ENCODE peak calls at places on chromosomes 6 and 20, in eight cellular contexts. L is tibial artery, D is H1, W is IMR-90, T is cardiac fibroblast, H is HL-60, Z is astrocyte of the spinal cord, I is tibial nerve. U is an unnamed sample.

GRCh38 chr6:22024004-22024403 is 272.8 kb downstream of the PRL start:
- DNase-seq in L (no peak), D (no peak), W (no peak), T (no peak), H (no peak), Z (no peak), I (no peak), U (no peak)

GRCh38 chr20:45783656-45784294 is 7.9 kb downstream of the WFDC3 start:
- DNase-seq in L (no peak), D (no peak), W (no peak), T (peak), H (no peak), Z (peak), I (no peak), U (peak)

GRCh38 chr6:168886964-168887363 is 366.7 kb downstream of the THBS2 start:
- DNase-seq in L (no peak), D (no peak), W (no peak), T (no peak), H (no peak), Z (no peak), I (no peak), U (no peak)

GRCh38 chr6:4446982-4447381 is 311.6 kb upstream of the ECI2 start:
- DNase-seq in L (no peak), D (no peak), W (peak), T (peak), H (no peak), Z (peak), I (no peak), U (no peak)

GRCh38 chr20:22816016-22816415 is 219.1 kb upstream of the SSTR4 start:
- DNase-seq in L (no peak), D (no peak), W (no peak), T (no peak), H (no peak), Z (no peak), I (no peak), U (no peak)

GRCh38 chr6:133376743-133377142 is 135.6 kb downstream of the EYA4 start:
- DNase-seq in L (no peak), D (no peak), W (no peak), T (no peak), H (no peak), Z (no peak), I (no peak), U (no peak)

GRCh38 chr6:34243131-34243771 is 5.6 kb downstream of the SMIM29 start:
- DNase-seq in L (peak), D (no peak), W (peak), T (no peak), H (no peak), Z (peak), I (no peak), U (peak)

GRCh38 chr20:24138126-24138857 is 149.7 kb upstream of the GGTLC1 start:
- DNase-seq in L (no peak), D (no peak), W (no peak), T (no peak), H (no peak), Z (no peak), I (no peak), U (no peak)

GRCh38 chr6:82067021-82067420 is 180.5 kb downstream of the IBTK start:
- DNase-seq in L (no peak), D (no peak), W (peak), T (peak), H (peak), Z (no peak), I (no peak), U (no peak)

GRCh38 chr6:13538084-13538483 is 36.3 kb upstream of the SIRT5 start:
- DNase-seq in L (no peak), D (no peak), W (peak), T (peak), H (no peak), Z (peak), I (no peak), U (peak)

GRCh38 chr20:46699651-46700359 is 9.6 kb upstream of the SLC2A10 start:
- DNase-seq in L (no peak), D (no peak), W (peak), T (peak), H (no peak), Z (no peak), I (no peak), U (peak)

GRCh38 chr20:13294522-13294921 is 73.4 kb downstream of the ISM1 start:
- DNase-seq in L (no peak), D (no peak), W (no peak), T (no peak), H (no peak), Z (no peak), I (no peak), U (no peak)

GRCh38 chr6:39157511-39157910 is 42.5 kb upstream of the SAYSD1 start:
- DNase-seq in L (no peak), D (no peak), W (no peak), T (no peak), H (no peak), Z (no peak), I (no peak), U (no peak)

GRCh38 chr20:53656653-53657288 is 63.1 kb upstream of the ZNF217 start:
- DNase-seq in L (no peak), D (no peak), W (peak), T (peak), H (no peak), Z (peak), I (no peak), U (peak)

GRCh38 chr6:98875375-98875774 is 41.0 kb downstream of the POU3F2 start:
- DNase-seq in L (no peak), D (no peak), W (no peak), T (no peak), H (no peak), Z (no peak), I (no peak), U (no peak)

GRCh38 chr6:5179917-5180316 is 80.8 kb downstream of the LYRM4 start:
- DNase-seq in L (no peak), D (no peak), W (peak), T (no peak), H (no peak), Z (no peak), I (no peak), U (no peak)

GRCh38 chr6:167811689-167812487 is 14.8 kb upstream of the AFDN start:
- DNase-seq in L (no peak), D (peak), W (no peak), T (peak), H (no peak), Z (no peak), I (no peak), U (no peak)

GRCh38 chr6:49457771-49458170 is 5.3 kb downstream of the MMUT start:
- DNase-seq in L (no peak), D (no peak), W (peak), T (no peak), H (no peak), Z (peak), I (no peak), U (no peak)

GRCh38 chr6:49454787-49455709 is 8.0 kb downstream of the MMUT start:
- DNase-seq in L (no peak), D (no peak), W (no peak), T (no peak), H (no peak), Z (no peak), I (no peak), U (no peak)

GRCh38 chr6:49453221-49453620 is 9.8 kb downstream of the MMUT start:
- DNase-seq in L (no peak), D (no peak), W (no peak), T (peak), H (no peak), Z (peak), I (no peak), U (peak)
- TF ChIP-seq CTCF in L (no peak), D (no peak), W (peak), T (peak), H (no peak), Z (peak), I (peak), U (peak)

GRCh38 chr6:46821348-46821992 is 28.3 kb downstream of the MEP1A start:
- DNase-seq in L (no peak), D (no peak), W (no peak), T (no peak), H (peak), Z (no peak), I (no peak), U (peak)

GRCh38 chr6:46815130-46815529 is 21.9 kb downstream of the MEP1A start:
- DNase-seq in L (no peak), D (no peak), W (no peak), T (no peak), H (no peak), Z (no peak), I (no peak), U (peak)

GRCh38 chr6:46819561-46819960 is 26.4 kb downstream of the MEP1A start:
- DNase-seq in L (no peak), D (no peak), W (no peak), T (no peak), H (no peak), Z (no peak), I (no peak), U (no peak)

GRCh38 chr6:46816626-46817025 is 23.4 kb downstream of the MEP1A start:
- DNase-seq in L (no peak), D (no peak), W (no peak), T (no peak), H (no peak), Z (no peak), I (no peak), U (peak)
- H3K4me3 ChIP-seq in L (no peak), D (no peak), W (no peak), T (no peak), H (no peak), Z (no peak), I (no peak), U (no peak)

DNA sequence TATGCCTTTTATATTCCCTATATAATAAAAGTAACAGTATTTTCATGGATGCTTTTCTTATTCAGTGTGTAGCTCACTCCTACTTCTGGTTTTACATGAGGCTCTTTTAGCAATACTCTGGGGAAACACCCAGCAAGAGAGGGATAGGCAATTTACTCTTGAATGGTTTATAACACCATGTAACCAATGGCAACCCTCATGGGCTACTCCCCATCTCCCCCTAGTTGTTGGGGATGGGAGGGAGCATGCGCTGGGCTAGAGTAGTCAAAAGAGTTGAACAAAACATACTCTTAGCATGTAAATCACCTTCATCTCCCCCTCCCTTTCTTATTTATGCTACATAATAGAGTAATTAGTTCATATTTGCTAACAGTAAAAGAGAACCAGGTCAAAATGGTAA is 140.1 kb upstream of the LRFN2 start:
- DNase-seq in L (no peak), D (no peak), W (no peak), T (no peak), H (no peak), Z (no peak), I (no peak), U (no peak)
- TF ChIP-seq CTCF in L (no peak), D (no peak), W (no peak), T (no peak), H (no peak), Z (no peak), I (no peak), U (no peak)

GRCh38 chr6:55901765-55902164 is 26.4 kb upstream of the BMP5 start:
- DNase-seq in L (no peak), D (no peak), W (no peak), T (no peak), H (no peak), Z (no peak), I (no peak), U (no peak)
- H3K4me3 ChIP-seq in L (no peak), D (no peak), W (no peak), T (no peak), H (no peak), Z (no peak), I (no peak), U (no peak)

GRCh38 chr20:57439432-57439831 is 48.2 kb downstream of the RBM38 start:
- DNase-seq in L (peak), D (no peak), W (no peak), T (no peak), H (no peak), Z (no peak), I (no peak), U (no peak)
- TF ChIP-seq CTCF in L (no peak), D (no peak), W (no peak), T (no peak), H (no peak), Z (no peak), I (no peak), U (no peak)

GRCh38 chr20:3660262-3661059 is 2.7 kb downstream of the GFRA4 start:
- DNase-seq in L (peak), D (no peak), W (no peak), T (no peak), H (no peak), Z (no peak), I (no peak), U (no peak)
- H3K4me3 ChIP-seq in L (no peak), D (no peak), W (no peak), T (no peak), H (no peak), Z (no peak), I (no peak), U (no peak)

GRCh38 chr6:138403324-138403800 is 661 bp upstream of the HEBP2 start:
- DNase-seq in L (peak), D (peak), W (no peak), T (no peak), H (peak), Z (no peak), I (no peak), U (no peak)
- TF ChIP-seq CTCF in L (no peak), D (peak), W (peak), T (no peak), H (no peak), Z (peak), I (peak), U (no peak)

GRCh38 chr6:18640754-18641153 is 253.6 kb downstream of the RNF144B start:
- DNase-seq in L (no peak), D (no peak), W (no peak), T (no peak), H (no peak), Z (no peak), I (no peak), U (no peak)
- H3K4me3 ChIP-seq in L (no peak), D (no peak), W (no peak), T (no peak), H (no peak), Z (no peak), I (no peak), U (no peak)

GRCh38 chr20:35560541-35560940 is 18.7 kb downstream of the ERGIC3 start:
- DNase-seq in L (no peak), D (no peak), W (no peak), T (no peak), H (no peak), Z (no peak), I (no peak), U (no peak)

GRCh38 chr20:35562541-35563110 is 20.7 kb downstream of the ERGIC3 start:
- DNase-seq in L (no peak), D (no peak), W (no peak), T (no peak), H (no peak), Z (no peak), I (no peak), U (no peak)

GRCh38 chr20:35561671-35562070 is 19.8 kb downstream of the ERGIC3 start:
- DNase-seq in L (no peak), D (peak), W (no peak), T (no peak), H (no peak), Z (no peak), I (no peak), U (peak)

GRCh38 chr20:35560105-35560511 is 18.2 kb downstream of the ERGIC3 start:
- DNase-seq in L (no peak), D (no peak), W (no peak), T (no peak), H (no peak), Z (no peak), I (no peak), U (peak)

GRCh38 chr20:35561268-35561667 is 19.4 kb downstream of the ERGIC3 start:
- DNase-seq in L (no peak), D (peak), W (peak), T (peak), H (peak), Z (peak), I (no peak), U (peak)
- TF ChIP-seq CTCF in L (no peak), D (peak), W (peak), T (peak), H (peak), Z (peak), I (peak), U (peak)

GRCh38 chr6:2846873-2847224 is 5.2 kb upstream of the SERPINB1 start:
- DNase-seq in L (no peak), D (no peak), W (no peak), T (no peak), H (no peak), Z (no peak), I (no peak), U (no peak)
- H3K4me3 ChIP-seq in L (peak), D (no peak), W (peak), T (peak), H (no peak), Z (peak), I (no peak), U (no peak)